ENCODE peak calls at places on chromosomes 13 and 19, in nine cellular contexts. Y, O, V, B, X, M, P, A and Z are unnamed samples.

GRCh38 chr19:29505034-29505824 is 20.6 kb upstream of the VSTM2B start:
- DNase-seq in Y (no peak), O (no peak), A (no peak), P (no peak), M (no peak), X (peak), V (no peak), B (no peak), Z (no peak)

GRCh38 chr13:79382545-79383275 is 23.3 kb downstream of the RBM26 start:
- DNase-seq in Y (peak), X (no peak), A (no peak), B (no peak), P (no peak), O (no peak), M (no peak), V (no peak), Z (no peak)

GRCh38 chr19:9917322-9917721 is 19.0 kb downstream of the OLFM2 start:
- DNase-seq in A (no peak), P (no peak), B (no peak), X (no peak), Y (no peak), M (no peak), V (peak), O (no peak), Z (no peak)

GRCh38 chr19:14073232-14073924 is 792 bp downstream of the MISP3 start:
- DNase-seq in Y (peak), A (no peak), P (peak), O (no peak), V (peak), M (no peak), B (peak), X (peak), Z (no peak)

GRCh38 chr19:13995017-13995728 is 10.9 kb downstream of the RFX1 start:
- DNase-seq in P (no peak), Y (no peak), V (no peak), O (no peak), M (no peak), A (no peak), X (no peak), B (no peak), Z (peak)

GRCh38 chr13:49086711-49087110 is 111.0 kb downstream of the FNDC3A start:
- DNase-seq in Y (no peak), P (no peak), A (peak), X (no peak), M (no peak), O (no peak), B (no peak), V (no peak), Z (no peak)

GRCh38 chr13:30785146-30785845 is 50.0 kb downstream of the ALOX5AP start:
- DNase-seq in A (no peak), O (no peak), B (no peak), V (no peak), P (no peak), Y (no peak), X (no peak), M (no peak), Z (no peak)

GRCh38 chr19:30584121-30584520 is 211.9 kb downstream of the ZNF536 start:
- DNase-seq in A (no peak), X (no peak), V (no peak), M (no peak), O (no peak), B (no peak), Y (no peak), P (no peak), Z (no peak)

GRCh38 chr19:18464646-18465045 is 26.7 kb upstream of the ISYNA1 start:
- DNase-seq in M (peak), A (peak), Y (no peak), P (no peak), X (peak), B (peak), O (peak), V (no peak), Z (peak)

GRCh38 chr13:46831588-46832194 is 34.7 kb upstream of the ESD start:
- DNase-seq in O (no peak), Y (peak), P (peak), B (no peak), V (peak), M (no peak), X (no peak), A (no peak), Z (peak)

GRCh38 chr19:14704450-14704849 is 14.6 kb downstream of the ZNF333 start:
- DNase-seq in X (no peak), M (no peak), Y (no peak), P (no peak), V (no peak), A (no peak), O (no peak), B (no peak), Z (no peak)

GRCh38 chr19:19034204-19034624 is 811 bp downstream of the ARMC6 start:
- DNase-seq in Y (peak), V (peak), B (no peak), X (peak), P (no peak), O (no peak), M (no peak), A (no peak), Z (no peak)

GRCh38 chr13:30696278-30697176 is 38.8 kb upstream of the ALOX5AP start:
- DNase-seq in A (no peak), X (no peak), V (no peak), B (peak), Y (no peak), P (no peak), O (peak), M (no peak), Z (no peak)

GRCh38 chr19:7596191-7596937 is 701 bp downstream of the CAMSAP3 start:
- DNase-seq in O (no peak), M (no peak), P (no peak), X (peak), A (no peak), Y (peak), V (no peak), B (no peak), Z (no peak)
- TF ChIP-seq CTCF in O (no peak), M (no peak), P (no peak), X (no peak), A (no peak), Y (no peak), V (no peak), B (no peak), Z (no peak)

GRCh38 chr13:77571956-77572355 is 36.5 kb downstream of the SCEL start:
- DNase-seq in B (no peak), V (no peak), O (no peak), A (no peak), X (no peak), P (no peak), M (no peak), Y (no peak), Z (no peak)
- TF ChIP-seq CTCF in B (no peak), V (no peak), O (no peak), A (no peak), X (no peak), P (no peak), M (no peak), Y (no peak), Z (no peak)

GRCh38 chr19:1000095-1000494 is at the start of gene GRIN3B:
- DNase-seq in V (peak), M (no peak), X (peak), P (peak), A (no peak), O (no peak), B (peak), Y (peak), Z (no peak)
- TF ChIP-seq CTCF in V (peak), M (peak), X (peak), P (peak), A (peak), O (no peak), B (no peak), Y (peak), Z (peak)

DNA sequence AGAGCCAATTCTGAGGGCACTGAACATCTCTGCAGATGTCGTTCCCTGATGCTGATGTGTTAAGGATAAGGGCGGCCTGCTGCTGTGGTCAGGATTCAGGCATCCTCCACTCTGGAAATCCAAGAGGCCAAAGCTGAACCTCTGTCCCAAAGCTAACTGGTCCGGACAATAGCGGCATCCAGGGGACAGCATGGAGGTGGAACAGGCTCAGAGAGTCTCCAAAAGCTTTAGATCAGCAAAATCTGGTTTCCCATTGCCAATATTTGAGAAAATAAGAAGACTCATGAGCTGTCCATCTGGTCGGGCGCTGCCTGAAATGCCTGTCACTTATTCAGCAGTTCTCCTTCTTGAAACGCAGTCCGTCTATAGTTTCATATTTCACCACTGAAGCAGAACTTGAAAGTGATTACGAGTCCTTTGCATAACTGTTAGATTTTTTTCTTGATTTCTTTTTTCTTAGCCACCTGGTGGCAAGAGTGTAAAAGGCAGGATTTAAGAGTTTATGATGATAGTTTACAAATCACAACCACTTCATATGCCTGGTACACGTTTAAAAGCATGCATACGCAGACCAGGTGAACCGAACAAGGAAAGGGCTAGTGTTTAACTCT is 45.9 kb downstream of the GGACT start:
- DNase-seq in X (no peak), A (no peak), O (no peak), P (no peak), M (no peak), Y (peak), V (no peak), B (peak), Z (peak)
- TF ChIP-seq CTCF in X (no peak), A (peak), O (peak), P (peak), M (no peak), Y (peak), V (peak), B (no peak), Z (peak)